ENCODE peak calls at places on chromosomes 13 and 19, in five cellular contexts. C is esophagus muscularis mucosa, T is lower lobe of right lung, K is stomach, B is DND-41. X is an unnamed sample. For H3K4me1 and H3K9me3, the result is how much of the 10 kb centered on the place peaks cover.

GRCh38 chr19:44072543-44073401 is 813 bp downstream of the ZNF284 start:
- DNase-seq in K (no peak), C (no peak), B (peak), T (no peak), X (peak)

GRCh38 chr19:51440846-51441409 is 17.3 kb downstream of the SIGLEC8 start:
- DNase-seq in B (no peak), K (no peak), T (no peak), C (no peak), X (no peak)

GRCh38 chr13:40664100-40665060 is 2.1 kb downstream of the FOXO1 start:
- DNase-seq in T (peak), C (peak), K (peak), B (no peak), X (peak)

GRCh38 chr13:66835040-66835628 is 395.0 kb downstream of the PCDH9 start:
- DNase-seq in T (no peak), C (peak), K (peak), B (no peak), X (peak)

GRCh38 chr19:28103916-28104315 is 1109.0 kb downstream of the UQCRFS1 start:
- DNase-seq in T (no peak), K (no peak), C (no peak), B (no peak), X (no peak)

GRCh38 chr13:57633950-57634828 is 2.6 kb downstream of the PCDH17 start:
- DNase-seq in K (no peak), C (no peak), T (no peak), B (no peak), X (no peak)

GRCh38 chr13:114303700-114304327 is 10.5 kb upstream of the CHAMP1 start:
- DNase-seq in K (no peak), B (no peak), C (no peak), T (no peak), X (no peak)

GRCh38 chr19:33988601-33989000 is 183.7 kb upstream of the LSM14A start:
- DNase-seq in C (no peak), T (no peak), B (no peak), K (no peak), X (no peak)

GRCh38 chr13:92769064-92769463 is 457.5 kb upstream of the GPC6 start:
- DNase-seq in B (no peak), C (no peak), T (no peak), K (no peak), X (no peak)

GRCh38 chr19:43914051-43914450 is 21.0 kb downstream of the ZNF45 start:
- DNase-seq in K (no peak), C (no peak), T (no peak), B (no peak), X (no peak)

GRCh38 chr19:47769534-47769933 is 9.0 kb upstream of the SELENOW start:
- DNase-seq in C (no peak), K (no peak), T (no peak), B (no peak), X (no peak)

GRCh38 chr19:47766359-47766620 is 12.2 kb upstream of the SELENOW start:
- DNase-seq in C (no peak), T (no peak), K (no peak), B (no peak), X (no peak)

GRCh38 chr19:47767349-47767748 is 11.2 kb upstream of the SELENOW start:
- DNase-seq in C (no peak), K (no peak), T (no peak), B (no peak), X (no peak)

GRCh38 chr19:47766670-47767069 is 11.8 kb upstream of the SELENOW start:
- DNase-seq in K (no peak), T (no peak), C (no peak), B (no peak), X (no peak)

DNA sequence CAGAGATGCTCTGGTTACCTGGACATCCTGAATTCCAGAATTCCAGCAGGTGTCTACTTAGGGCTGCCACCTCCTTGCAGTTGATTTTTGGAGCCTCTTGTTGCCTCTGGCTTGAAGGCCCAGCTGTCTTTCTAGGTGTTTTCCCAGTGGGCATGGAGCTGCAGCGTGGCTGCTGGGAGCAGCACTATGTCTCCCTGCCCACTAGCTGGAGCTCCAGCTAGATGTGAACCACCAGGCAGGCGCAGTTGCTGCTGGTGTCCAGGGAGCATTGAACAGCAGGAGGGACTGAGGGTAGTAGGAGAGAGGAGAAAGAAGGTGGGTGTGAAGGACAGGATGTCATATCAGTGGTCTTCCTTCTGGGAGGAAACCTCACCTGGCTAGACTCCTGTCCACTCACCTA is 9.9 kb upstream of the SELENOW start:
- DNase-seq in T (no peak), C (no peak), K (no peak), B (no peak), X (no peak)
- TF ChIP-seq CTCF in T (no peak), C (no peak), K (no peak), B (no peak), X (no peak)

DNA sequence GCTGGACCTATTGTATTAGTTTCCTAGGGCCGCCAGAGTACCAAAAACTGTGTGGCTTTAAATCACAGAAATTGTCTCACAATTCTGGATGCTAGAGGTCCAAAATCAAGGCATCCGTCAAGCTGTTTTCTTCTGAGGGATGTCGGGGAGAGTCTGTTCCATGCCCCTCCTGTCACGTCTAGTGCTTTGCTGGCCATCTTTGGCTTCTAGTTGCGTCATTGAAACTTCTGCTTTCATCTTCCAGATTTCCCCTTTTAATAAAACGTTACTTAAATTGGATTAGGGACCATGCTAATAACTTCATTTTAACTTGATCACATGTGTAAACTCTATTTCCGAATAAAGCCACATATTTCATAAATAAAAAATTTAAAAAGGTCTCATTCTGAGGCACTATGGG is 47.5 kb downstream of the TRPM4 start:
- DNase-seq in C (no peak), T (no peak), K (no peak), B (no peak), X (no peak)
- H3K4me1 ChIP-seq in C (under half), T (under half), K (under half), B (under half), X (under half)

GRCh38 chr19:36547001-36547732 is 19.1 kb upstream of the ZNF260 start:
- DNase-seq in K (no peak), B (no peak), T (no peak), C (no peak), X (no peak)
- H3K9me3 ChIP-seq in K (half or more), B (half or more), T (half or more), C (under half), X (half or more)

GRCh38 chr19:5790573-5791520 is at the start of gene DUS3L:
- DNase-seq in B (peak), C (peak), T (peak), K (peak), X (peak)
- TF ChIP-seq CTCF in B (no peak), C (no peak), T (no peak), K (peak), X (no peak)

X was measured in mucosa of descending colon.